ENCODE peak calls at places on chromosome 22, in nine cellular contexts. One of them, this sample, is unnamed.

GRCh38 chr22:35629406-35630234 is 12.5 kb upstream of the MB start:
- DNase-seq in IMR-90: peak
- DNase-seq in Panc1: no peak
- DNase-seq in Peyer's patch: peak
- DNase-seq in CD8-positive, alpha-beta T cell: peak
- DNase-seq in left ventricle myocardium inferior: no peak
- DNase-seq in mammary epithelial cell: peak
- DNase-seq in ascending aorta: peak
- DNase-seq in uterus: peak
- DNase-seq in this sample: peak

GRCh38 chr22:29313126-29314071 is 2.1 kb downstream of the RASL10A start:
- DNase-seq in Panc1: no peak
- DNase-seq in mammary epithelial cell: no peak
- DNase-seq in IMR-90: no peak
- DNase-seq in left ventricle myocardium inferior: no peak
- DNase-seq in Peyer's patch: no peak
- DNase-seq in ascending aorta: no peak
- DNase-seq in uterus: no peak
- DNase-seq in CD8-positive, alpha-beta T cell: no peak
- DNase-seq in this sample: peak

GRCh38 chr22:23767673-23768548 is at the start of gene CHCHD10:
- DNase-seq in Peyer's patch: peak
- DNase-seq in Panc1: peak
- DNase-seq in IMR-90: peak
- DNase-seq in CD8-positive, alpha-beta T cell: peak
- DNase-seq in ascending aorta: peak
- DNase-seq in uterus: peak
- DNase-seq in left ventricle myocardium inferior: peak
- DNase-seq in mammary epithelial cell: no peak
- DNase-seq in this sample: peak

GRCh38 chr22:35538801-35539321 is 1.8 kb upstream of the RASD2 start:
- DNase-seq in left ventricle myocardium inferior: no peak
- DNase-seq in Panc1: no peak
- DNase-seq in IMR-90: no peak
- DNase-seq in Peyer's patch: no peak
- DNase-seq in ascending aorta: no peak
- DNase-seq in CD8-positive, alpha-beta T cell: no peak
- DNase-seq in mammary epithelial cell: peak
- DNase-seq in uterus: no peak
- DNase-seq in this sample: peak

GRCh38 chr22:42431401-42432019 is 693 bp downstream of the NFAM1 start:
- DNase-seq in Peyer's patch: no peak
- DNase-seq in CD8-positive, alpha-beta T cell: no peak
- DNase-seq in Panc1: no peak
- DNase-seq in IMR-90: no peak
- DNase-seq in uterus: no peak
- DNase-seq in left ventricle myocardium inferior: no peak
- DNase-seq in ascending aorta: no peak
- DNase-seq in mammary epithelial cell: no peak
- DNase-seq in this sample: no peak

GRCh38 chr22:42925598-42925997 is 68.5 kb upstream of the ARFGAP3 start:
- DNase-seq in Panc1: no peak
- DNase-seq in IMR-90: no peak
- DNase-seq in Peyer's patch: no peak
- DNase-seq in left ventricle myocardium inferior: no peak
- DNase-seq in ascending aorta: no peak
- DNase-seq in CD8-positive, alpha-beta T cell: peak
- DNase-seq in mammary epithelial cell: no peak
- DNase-seq in uterus: no peak
- DNase-seq in this sample: no peak

GRCh38 chr22:36585841-36586240 is 56.9 kb upstream of the EIF3D start:
- DNase-seq in CD8-positive, alpha-beta T cell: no peak
- DNase-seq in left ventricle myocardium inferior: no peak
- DNase-seq in IMR-90: peak
- DNase-seq in Peyer's patch: no peak
- DNase-seq in Panc1: no peak
- DNase-seq in mammary epithelial cell: peak
- DNase-seq in uterus: no peak
- DNase-seq in ascending aorta: no peak
- DNase-seq in this sample: no peak

GRCh38 chr22:36362819-36363377 is 24.9 kb downstream of the MYH9 start:
- DNase-seq in left ventricle myocardium inferior: no peak
- DNase-seq in Panc1: no peak
- DNase-seq in CD8-positive, alpha-beta T cell: no peak
- DNase-seq in mammary epithelial cell: peak
- DNase-seq in IMR-90: no peak
- DNase-seq in Peyer's patch: no peak
- DNase-seq in ascending aorta: no peak
- DNase-seq in uterus: no peak
- DNase-seq in this sample: no peak

GRCh38 chr22:43858156-43858895 is 4.0 kb downstream of the SULT4A1 start:
- DNase-seq in CD8-positive, alpha-beta T cell: no peak
- DNase-seq in Panc1: no peak
- DNase-seq in Peyer's patch: no peak
- DNase-seq in uterus: no peak
- DNase-seq in ascending aorta: peak
- DNase-seq in left ventricle myocardium inferior: no peak
- DNase-seq in IMR-90: no peak
- DNase-seq in mammary epithelial cell: no peak
- DNase-seq in this sample: no peak

GRCh38 chr22:21961127-21961867 is 8.6 kb upstream of the PPM1F start:
- DNase-seq in IMR-90: no peak
- DNase-seq in CD8-positive, alpha-beta T cell: no peak
- DNase-seq in Panc1: no peak
- DNase-seq in uterus: no peak
- DNase-seq in ascending aorta: no peak
- DNase-seq in Peyer's patch: no peak
- DNase-seq in left ventricle myocardium inferior: no peak
- DNase-seq in mammary epithelial cell: no peak
- DNase-seq in this sample: no peak

GRCh38 chr22:30809086-30809485 is 114.4 kb downstream of the OSBP2 start:
- DNase-seq in mammary epithelial cell: peak
- DNase-seq in ascending aorta: no peak
- DNase-seq in Peyer's patch: no peak
- DNase-seq in CD8-positive, alpha-beta T cell: no peak
- DNase-seq in IMR-90: peak
- DNase-seq in Panc1: no peak
- DNase-seq in left ventricle myocardium inferior: no peak
- DNase-seq in uterus: no peak
- DNase-seq in this sample: no peak

GRCh38 chr22:29704528-29705285 is 15.1 kb upstream of the CABP7 start:
- DNase-seq in left ventricle myocardium inferior: no peak
- DNase-seq in mammary epithelial cell: no peak
- DNase-seq in IMR-90: peak
- DNase-seq in Panc1: no peak
- DNase-seq in uterus: no peak
- DNase-seq in Peyer's patch: no peak
- DNase-seq in ascending aorta: no peak
- DNase-seq in CD8-positive, alpha-beta T cell: no peak
- DNase-seq in this sample: peak

GRCh38 chr22:29375436-29376076 is 12.8 kb downstream of the AP1B1 start:
- DNase-seq in ascending aorta: no peak
- DNase-seq in mammary epithelial cell: no peak
- DNase-seq in IMR-90: peak
- DNase-seq in left ventricle myocardium inferior: no peak
- DNase-seq in Panc1: no peak
- DNase-seq in CD8-positive, alpha-beta T cell: no peak
- DNase-seq in uterus: no peak
- DNase-seq in Peyer's patch: no peak
- DNase-seq in this sample: no peak

GRCh38 chr22:20552913-20553401 is 45.5 kb downstream of the MED15 start:
- DNase-seq in CD8-positive, alpha-beta T cell: no peak
- DNase-seq in mammary epithelial cell: no peak
- DNase-seq in Panc1: no peak
- DNase-seq in left ventricle myocardium inferior: no peak
- DNase-seq in Peyer's patch: no peak
- DNase-seq in ascending aorta: no peak
- DNase-seq in IMR-90: peak
- DNase-seq in uterus: no peak
- DNase-seq in this sample: peak

GRCh38 chr22:32203181-32204105 is 1.4 kb downstream of the RFPL2 start:
- DNase-seq in Panc1: no peak
- DNase-seq in ascending aorta: no peak
- DNase-seq in uterus: no peak
- DNase-seq in left ventricle myocardium inferior: no peak
- DNase-seq in CD8-positive, alpha-beta T cell: no peak
- DNase-seq in Peyer's patch: no peak
- DNase-seq in IMR-90: no peak
- DNase-seq in mammary epithelial cell: no peak
- DNase-seq in this sample: no peak

GRCh38 chr22:43878079-43878795 is 13.6 kb downstream of the PNPLA5 start:
- DNase-seq in ascending aorta: no peak
- DNase-seq in left ventricle myocardium inferior: no peak
- DNase-seq in CD8-positive, alpha-beta T cell: no peak
- DNase-seq in IMR-90: peak
- DNase-seq in Peyer's patch: no peak
- DNase-seq in uterus: no peak
- DNase-seq in mammary epithelial cell: no peak
- DNase-seq in Panc1: no peak
- DNase-seq in this sample: no peak

DNA sequence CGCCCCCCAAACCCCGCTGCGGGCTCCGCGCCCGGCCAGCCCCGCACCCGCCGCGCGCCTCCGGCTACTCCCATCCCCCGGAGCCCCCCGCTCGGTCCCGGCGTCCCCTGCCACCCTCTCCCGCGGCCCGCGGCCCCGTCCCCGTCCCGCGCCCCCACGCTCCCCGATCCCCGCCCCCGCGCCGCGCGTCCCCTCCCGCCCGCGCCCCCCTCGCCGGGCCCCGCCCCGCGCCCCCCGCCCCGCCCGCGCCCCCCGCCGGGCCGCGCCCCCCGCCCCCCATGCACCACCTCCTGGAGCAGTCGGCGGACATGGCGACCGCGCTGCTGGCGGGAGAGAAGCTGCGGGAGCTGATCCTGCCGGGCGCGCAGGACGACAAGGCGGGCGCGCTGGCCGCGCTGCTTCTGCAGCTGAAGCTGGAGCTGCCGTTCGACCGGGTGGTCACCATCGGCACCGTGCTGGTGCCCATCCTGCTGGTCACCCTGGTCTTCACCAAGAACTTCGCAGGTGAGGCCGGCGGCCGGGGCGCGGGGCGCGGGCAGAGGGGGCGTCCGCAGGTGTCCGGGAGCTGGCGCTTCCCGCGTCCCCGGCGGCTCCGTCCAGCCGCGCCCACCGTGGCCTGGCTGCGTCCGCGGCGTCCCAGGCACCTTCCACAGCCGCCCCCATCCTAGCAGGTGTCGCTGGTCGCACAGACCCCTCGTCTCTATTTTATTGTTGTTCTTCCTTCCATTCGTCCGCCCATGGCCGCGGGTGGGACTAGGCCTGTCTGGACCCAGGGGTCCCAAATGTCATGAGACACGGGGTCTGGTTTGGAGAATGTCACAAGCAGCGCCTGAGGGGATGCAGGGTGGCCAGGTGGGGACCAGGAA is at the start of gene PANX2:
- DNase-seq in uterus: no peak
- DNase-seq in mammary epithelial cell: no peak
- DNase-seq in CD8-positive, alpha-beta T cell: no peak
- DNase-seq in Peyer's patch: no peak
- DNase-seq in ascending aorta: no peak
- DNase-seq in IMR-90: no peak
- DNase-seq in Panc1: no peak
- DNase-seq in left ventricle myocardium inferior: no peak
- DNase-seq in this sample: no peak
- H3K4me3 ChIP-seq in uterus: peak
- H3K4me3 ChIP-seq in mammary epithelial cell: no peak
- H3K4me3 ChIP-seq in CD8-positive, alpha-beta T cell: no peak
- H3K4me3 ChIP-seq in Peyer's patch: peak
- H3K4me3 ChIP-seq in ascending aorta: peak
- H3K4me3 ChIP-seq in IMR-90: peak
- H3K4me3 ChIP-seq in Panc1: peak
- H3K4me3 ChIP-seq in left ventricle myocardium inferior: peak
- H3K4me3 ChIP-seq in this sample: peak

GRCh38 chr22:37633082-37633692 is 6.3 kb upstream of the SH3BP1 start:
- DNase-seq in CD8-positive, alpha-beta T cell: peak
- DNase-seq in Panc1: no peak
- DNase-seq in left ventricle myocardium inferior: no peak
- DNase-seq in uterus: no peak
- DNase-seq in mammary epithelial cell: no peak
- DNase-seq in IMR-90: no peak
- DNase-seq in Peyer's patch: peak
- DNase-seq in ascending aorta: no peak
- DNase-seq in this sample: no peak

GRCh38 chr22:37634505-37635002 is 4.9 kb upstream of the SH3BP1 start:
- DNase-seq in left ventricle myocardium inferior: no peak
- DNase-seq in CD8-positive, alpha-beta T cell: no peak
- DNase-seq in IMR-90: no peak
- DNase-seq in mammary epithelial cell: no peak
- DNase-seq in Panc1: no peak
- DNase-seq in uterus: no peak
- DNase-seq in Peyer's patch: no peak
- DNase-seq in ascending aorta: no peak
- DNase-seq in this sample: no peak

GRCh38 chr22:37632174-37633081 is 7.0 kb upstream of the SH3BP1 start:
- DNase-seq in Panc1: no peak
- DNase-seq in left ventricle myocardium inferior: no peak
- DNase-seq in uterus: no peak
- DNase-seq in IMR-90: no peak
- DNase-seq in Peyer's patch: no peak
- DNase-seq in CD8-positive, alpha-beta T cell: no peak
- DNase-seq in ascending aorta: no peak
- DNase-seq in mammary epithelial cell: no peak
- DNase-seq in this sample: no peak

GRCh38 chr22:37635157-37635556 is 4.3 kb upstream of the SH3BP1 start:
- DNase-seq in uterus: no peak
- DNase-seq in IMR-90: no peak
- DNase-seq in ascending aorta: no peak
- DNase-seq in CD8-positive, alpha-beta T cell: no peak
- DNase-seq in Panc1: no peak
- DNase-seq in left ventricle myocardium inferior: no peak
- DNase-seq in Peyer's patch: no peak
- DNase-seq in mammary epithelial cell: no peak
- DNase-seq in this sample: no peak

GRCh38 chr22:37633693-37634504 is 5.6 kb upstream of the SH3BP1 start:
- DNase-seq in Peyer's patch: peak
- DNase-seq in left ventricle myocardium inferior: peak
- DNase-seq in uterus: peak
- DNase-seq in Panc1: no peak
- DNase-seq in CD8-positive, alpha-beta T cell: peak
- DNase-seq in IMR-90: peak
- DNase-seq in mammary epithelial cell: no peak
- DNase-seq in ascending aorta: peak
- DNase-seq in this sample: peak
- TF ChIP-seq CTCF in Peyer's patch: peak
- TF ChIP-seq CTCF in left ventricle myocardium inferior: peak
- TF ChIP-seq CTCF in uterus: peak
- TF ChIP-seq CTCF in Panc1: no peak
- TF ChIP-seq CTCF in CD8-positive, alpha-beta T cell: no peak
- TF ChIP-seq CTCF in IMR-90: peak
- TF ChIP-seq CTCF in mammary epithelial cell: no peak
- TF ChIP-seq CTCF in ascending aorta: peak
- TF ChIP-seq CTCF in this sample: no peak

GRCh38 chr22:46753761-46754109 is 8.7 kb upstream of the TBC1D22A start:
- DNase-seq in CD8-positive, alpha-beta T cell: no peak
- DNase-seq in left ventricle myocardium inferior: no peak
- DNase-seq in IMR-90: no peak
- DNase-seq in Peyer's patch: no peak
- DNase-seq in Panc1: no peak
- DNase-seq in ascending aorta: no peak
- DNase-seq in uterus: no peak
- DNase-seq in mammary epithelial cell: no peak
- DNase-seq in this sample: no peak
- H3K27ac ChIP-seq in CD8-positive, alpha-beta T cell: no peak
- H3K27ac ChIP-seq in left ventricle myocardium inferior: peak
- H3K27ac ChIP-seq in IMR-90: peak
- H3K27ac ChIP-seq in Peyer's patch: peak
- H3K27ac ChIP-seq in Panc1: peak
- H3K27ac ChIP-seq in ascending aorta: peak
- H3K27ac ChIP-seq in uterus: peak
- H3K27ac ChIP-seq in mammary epithelial cell: peak
- H3K27ac ChIP-seq in this sample: peak

GRCh38 chr22:49935561-49935960 is 17.1 kb downstream of the CRELD2 start:
- DNase-seq in ascending aorta: no peak
- DNase-seq in IMR-90: no peak
- DNase-seq in uterus: no peak
- DNase-seq in mammary epithelial cell: no peak
- DNase-seq in CD8-positive, alpha-beta T cell: no peak
- DNase-seq in Panc1: no peak
- DNase-seq in Peyer's patch: no peak
- DNase-seq in left ventricle myocardium inferior: no peak
- DNase-seq in this sample: no peak
- H3K4me3 ChIP-seq in ascending aorta: peak
- H3K4me3 ChIP-seq in IMR-90: no peak
- H3K4me3 ChIP-seq in uterus: peak
- H3K4me3 ChIP-seq in mammary epithelial cell: no peak
- H3K4me3 ChIP-seq in CD8-positive, alpha-beta T cell: no peak
- H3K4me3 ChIP-seq in Panc1: no peak
- H3K4me3 ChIP-seq in Peyer's patch: peak
- H3K4me3 ChIP-seq in left ventricle myocardium inferior: peak
- H3K4me3 ChIP-seq in this sample: peak

This sample was measured in colonic mucosa.